ENCODE peak calls at places on chromosomes 5 and 9, in ten cellular contexts. I is right atrium auricular region, C is cardiac muscle cell, H is HTR-8/SVneo, V is kidney tubule cell, E is T-helper 2 cell, A is KBM-7, X is adrenal gland, O is HFF-Myc, U is retina. P is an unnamed sample.

GRCh38 chr9:30075451-30076199 is 2308.8 kb upstream of the ACO1 start:
- DNase-seq in I (no peak), C (no peak), H (no peak), V (peak; percentile 99), E (no peak), A (no peak), X (no peak), O (no peak), U (no peak), P (no peak)

GRCh38 chr5:101590384-101590783 is 687.3 kb upstream of the ST8SIA4 start:
- DNase-seq in I (no peak), C (no peak), H (no peak), V (no peak), E (no peak), A (peak; percentile 26), X (no peak), O (no peak), U (no peak), P (no peak)

GRCh38 chr9:14066815-14067214 is 247.1 kb downstream of the NFIB start:
- DNase-seq in I (no peak), C (no peak), H (no peak), V (no peak), E (no peak), A (no peak), X (no peak), O (no peak), U (no peak), P (no peak)

GRCh38 chr5:119515192-119515591 is 62.9 kb downstream of the HSD17B4 start:
- DNase-seq in I (no peak), C (no peak), H (no peak), V (no peak), E (no peak), A (no peak), X (no peak), O (no peak), U (no peak), P (no peak)

GRCh38 chr5:75659791-75660453 is 48.7 kb downstream of the ANKDD1B start:
- DNase-seq in I (no peak), C (no peak), H (no peak), V (no peak), E (no peak), A (no peak), X (no peak), O (no peak), U (no peak), P (no peak)

GRCh38 chr9:86093788-86094555 is 5.4 kb downstream of the GOLM1 start:
- DNase-seq in I (no peak), C (no peak), H (no peak), V (peak; percentile 89), E (no peak), A (peak; percentile 54), X (no peak), O (no peak), U (no peak), P (peak; percentile 74)

GRCh38 chr5:102815560-102816324 is 60.6 kb downstream of the PAM start:
- DNase-seq in I (no peak), C (no peak), H (no peak), V (no peak), E (no peak), A (peak; percentile 73), X (no peak), O (no peak), U (no peak), P (no peak)

GRCh38 chr5:160169326-160169725 is 50.1 kb upstream of the PWWP2A start:
- DNase-seq in I (no peak), C (no peak), H (peak; percentile 73), V (peak; percentile 52), E (no peak), A (no peak), X (no peak), O (no peak), U (no peak), P (no peak)

GRCh38 chr5:66828046-66828550 is 231.9 kb downstream of the MAST4 start:
- DNase-seq in I (no peak), C (no peak), H (no peak), V (peak; percentile 39), E (no peak), A (no peak), X (no peak), O (no peak), U (peak; percentile 78), P (no peak)

GRCh38 chr9:35616681-35617459 is 1.3 kb downstream of the CD72 start:
- DNase-seq in I (peak; percentile 82), C (peak; percentile 69), H (no peak), V (peak; percentile 54), E (peak; percentile 33), A (peak; percentile 57), X (peak; percentile 90), O (no peak), U (peak; percentile 63), P (peak; percentile 71)